ENCODE peak calls at places on chromosomes 12 and 14, in eight cellular contexts. Z is kidney epithelial cell; E is HFFc6; U is RWPE1; X is astrocyte of the spinal cord; B is heart left ventricle; W is activated CD8-positive, alpha-beta T cell treated with anti-CD3 and anti-CD28 coated beads for 36 hours; G is dorsolateral prefrontal cortex. J is an unnamed sample.

GRCh38 chr12:77031745-77032144 is 33.6 kb downstream of the E2F7 start:
- DNase-seq in Z (peak; percentile 41), E (no peak), U (peak; percentile 33), X (peak; percentile 72), B (no peak), W (peak; percentile 7), G (no peak), J (peak; percentile 58)

GRCh38 chr12:58588771-58589170 is 331.5 kb downstream of the LRIG3 start:
- DNase-seq in Z (no peak), E (peak; percentile 47), U (peak; percentile 23), X (no peak), B (no peak), W (no peak), G (no peak), J (peak; percentile 68)

GRCh38 chr12:94049718-94050117 is 98.7 kb upstream of the PLXNC1 start:
- DNase-seq in Z (no peak), E (no peak), U (no peak), X (no peak), B (no peak), W (no peak), G (no peak), J (no peak)

GRCh38 chr14:51834218-51834617 is 26.2 kb upstream of the GNG2 start:
- DNase-seq in Z (no peak), E (no peak), U (no peak), X (no peak), B (no peak), W (no peak), G (no peak), J (no peak)

GRCh38 chr14:77000340-77001235 is 27.9 kb downstream of the IRF2BPL start:
- DNase-seq in Z (no peak), E (peak; percentile 62), U (no peak), X (peak; percentile 40), B (peak; percentile 45), W (peak; percentile 37), G (peak; percentile 52), J (no peak)

GRCh38 chr12:20184514-20184913 is 183.8 kb upstream of the PDE3A start:
- DNase-seq in Z (no peak), E (no peak), U (no peak), X (no peak), B (no peak), W (no peak), G (no peak), J (no peak)

GRCh38 chr12:52069410-52070242 is at the start of gene ATG101:
- DNase-seq in Z (peak; percentile 53), E (peak; percentile 93), U (peak; percentile 95), X (peak; percentile 98), B (peak; percentile 93), W (peak; percentile 91), G (peak; percentile 90), J (peak; percentile 95)

GRCh38 chr12:27866382-27867101 is 86.5 kb upstream of the MANSC4 start:
- DNase-seq in Z (no peak), E (peak; percentile 25), U (no peak), X (peak; percentile 25), B (no peak), W (no peak), G (no peak), J (peak; percentile 79)

GRCh38 chr12:58764100-58764953 is 156.0 kb downstream of the LRIG3 start:
- DNase-seq in Z (no peak), E (peak; percentile 5), U (no peak), X (peak; percentile 59), B (no peak), W (no peak), G (no peak), J (no peak)

GRCh38 chr12:33423706-33424105 is 15.9 kb downstream of the SYT10 start:
- DNase-seq in Z (no peak), E (no peak), U (no peak), X (no peak), B (no peak), W (no peak), G (no peak), J (no peak)

GRCh38 chr14:51298895-51299294 is 58.8 kb downstream of the TMX1 start:
- DNase-seq in Z (no peak), E (no peak), U (no peak), X (no peak), B (no peak), W (peak; percentile 30), G (no peak), J (no peak)

GRCh38 chr14:68733086-68733621 is 59.7 kb downstream of the ZFP36L1 start:
- DNase-seq in Z (peak; percentile 12), E (no peak), U (no peak), X (no peak), B (no peak), W (peak; percentile 60), G (no peak), J (no peak)

GRCh38 chr12:116443706-116444589 is 115.2 kb upstream of the MAP1LC3B2 start:
- DNase-seq in Z (no peak), E (no peak), U (no peak), X (no peak), B (no peak), W (peak; percentile 43), G (no peak), J (no peak)

GRCh38 chr12:29634057-29634456 is 136.6 kb upstream of the OVCH1 start:
- DNase-seq in Z (no peak), E (no peak), U (no peak), X (no peak), B (no peak), W (no peak), G (no peak), J (no peak)

GRCh38 chr14:61769893-61770292 is 7.7 kb downstream of the SNAPC1 start:
- DNase-seq in Z (no peak), E (no peak), U (no peak), X (no peak), B (no peak), W (no peak), G (no peak), J (no peak)

GRCh38 chr12:113591480-113591971 is 119.9 kb upstream of the LHX5 start:
- DNase-seq in Z (no peak), E (no peak), U (no peak), X (no peak), B (no peak), W (peak; percentile 48), G (no peak), J (no peak)

DNA sequence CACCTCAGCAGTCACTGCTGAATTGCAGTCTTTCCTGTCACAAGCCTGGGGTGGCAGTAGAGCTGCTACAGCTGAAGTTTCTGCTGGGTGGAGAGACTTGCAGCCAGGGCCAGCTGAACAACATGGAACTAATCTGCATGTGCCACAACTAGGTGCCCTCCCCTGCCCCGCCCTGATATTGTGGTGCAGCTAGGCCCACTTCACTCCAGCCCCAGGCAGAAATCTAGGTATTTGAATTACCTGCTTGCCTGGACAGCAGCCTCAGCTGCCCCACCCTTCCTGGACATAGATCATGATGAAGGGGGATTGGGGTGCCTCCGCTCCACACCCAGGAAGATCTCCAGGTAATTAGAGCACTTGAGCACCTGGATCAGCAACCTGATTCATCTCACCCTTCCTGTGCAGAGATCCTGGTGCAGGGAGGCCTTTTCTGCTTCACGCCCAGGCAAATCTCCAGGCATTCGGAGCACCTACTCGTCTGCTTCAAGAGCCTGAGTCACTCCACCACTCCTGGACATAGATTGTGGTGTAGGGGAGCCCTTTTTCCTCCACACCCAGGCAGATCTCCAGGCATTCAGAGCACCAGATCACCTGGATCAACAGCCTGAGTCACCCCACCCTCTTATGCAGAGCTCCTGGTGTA is 477.0 kb downstream of the SOX5 start:
- DNase-seq in Z (no peak), E (no peak), U (peak; percentile 50), X (no peak), B (no peak), W (no peak), G (no peak), J (peak; percentile 62)
- TF ChIP-seq CTCF in Z (no peak), E (no peak), U (no peak), X (no peak), B (no peak), W (no peak), G (no peak), J (no peak)

GRCh38 chr14:91315844-91316267 is 71.4 kb upstream of the GPR68 start:
- DNase-seq in Z (no peak), E (no peak), U (no peak), X (no peak), B (no peak), W (peak; percentile 98), G (no peak), J (no peak)

GRCh38 chr14:91320266-91320665 is 75.8 kb upstream of the GPR68 start:
- DNase-seq in Z (no peak), E (no peak), U (no peak), X (no peak), B (no peak), W (no peak), G (no peak), J (no peak)

GRCh38 chr14:91316761-91317160 is 72.3 kb upstream of the GPR68 start:
- DNase-seq in Z (no peak), E (no peak), U (no peak), X (no peak), B (no peak), W (no peak), G (no peak), J (no peak)

GRCh38 chr14:91318911-91319310 is 74.4 kb upstream of the GPR68 start:
- DNase-seq in Z (no peak), E (no peak), U (no peak), X (no peak), B (no peak), W (no peak), G (no peak), J (no peak)

DNA sequence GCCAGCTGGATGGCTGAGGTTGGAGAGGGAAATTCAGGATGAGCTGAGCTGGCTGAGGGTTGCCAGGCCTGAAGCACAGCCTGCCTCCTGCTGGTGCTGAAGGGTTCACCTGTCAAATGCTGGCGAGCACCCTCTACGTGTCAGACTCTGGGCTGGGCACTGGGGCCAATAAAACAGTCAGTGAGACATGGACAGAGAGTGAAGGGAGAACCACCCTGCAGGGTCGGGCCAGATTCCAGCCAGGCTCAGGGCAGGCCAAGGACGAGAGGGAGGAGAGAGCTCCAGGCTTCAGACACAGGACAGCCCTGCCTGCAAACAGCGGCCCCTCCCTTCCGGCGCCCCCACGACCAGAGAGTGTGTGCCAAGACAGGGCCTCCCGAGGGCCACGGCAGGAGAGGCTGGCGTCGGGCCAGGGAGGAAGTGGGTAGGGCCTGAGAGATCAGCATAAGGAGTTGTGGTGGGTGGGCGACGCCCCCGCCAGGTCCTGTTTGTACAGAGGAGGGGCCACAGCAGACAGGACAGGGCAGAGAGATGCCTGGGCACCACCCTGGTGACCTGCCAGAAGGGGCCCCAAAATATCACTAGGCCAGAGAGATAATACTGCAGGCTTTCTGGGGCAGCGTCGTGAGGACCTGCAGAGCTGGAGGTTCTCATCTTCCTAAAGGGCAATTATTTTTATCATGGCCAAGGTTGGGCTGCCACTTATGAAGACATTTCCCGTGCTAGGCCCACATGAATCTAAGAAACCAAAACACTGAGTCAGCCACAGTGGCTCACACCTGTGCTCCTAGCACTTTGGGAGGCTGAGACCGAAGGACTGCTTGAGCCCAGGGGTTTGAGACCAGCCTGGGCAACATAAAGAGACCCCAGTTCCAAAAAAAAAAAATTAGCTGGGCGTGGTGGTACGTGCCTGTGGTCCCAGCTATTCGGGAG is 73.1 kb upstream of the GPR68 start:
- DNase-seq in Z (no peak), E (no peak), U (peak; percentile 26), X (no peak), B (peak; percentile 89), W (peak; percentile 97), G (no peak), J (peak; percentile 90)
- TF ChIP-seq CTCF in Z (peak; percentile 27), E (no peak), U (no peak), X (no peak), B (peak; percentile 27), W (peak; percentile 54), G (no peak), J (peak; percentile 25)

GRCh38 chr12:46825526-46826414 is at the start of gene SLC38A4:
- DNase-seq in Z (peak; percentile 2), E (peak; percentile 46), U (no peak), X (peak; percentile 35), B (peak; percentile 56), W (no peak), G (no peak), J (no peak)
- TF ChIP-seq CTCF in Z (no peak), E (peak; percentile 46), U (peak; percentile 18), X (peak; percentile 27), B (peak; percentile 21), W (no peak), G (no peak), J (no peak)

GRCh38 chr14:105248368-105249174 is at the start of gene BTBD6:
- DNase-seq in Z (peak; percentile 34), E (peak; percentile 76), U (peak; percentile 83), X (peak; percentile 82), B (peak; percentile 88), W (peak; percentile 90), G (peak; percentile 87), J (peak; percentile 72)
- TF ChIP-seq CTCF in Z (no peak), E (no peak), U (peak; percentile 29), X (no peak), B (no peak), W (no peak), G (no peak), J (no peak)